ENCODE peak calls at places on chromosomes 5 and 9, in five cellular contexts. S, O, X, D and K are unnamed samples.

GRCh38 chr5:54083245-54083644 is 227.1 kb downstream of the ARL15 start:
- DNase-seq in S (no peak), O (no peak), X (no peak), D (no peak), K (no peak)

GRCh38 chr9:110033869-110034268 is 174.1 kb downstream of the C9orf152 start:
- DNase-seq in S (no peak), O (peak; percentile 48), X (no peak), D (no peak), K (no peak)

GRCh38 chr5:119470851-119471451 is 18.7 kb downstream of the HSD17B4 start:
- DNase-seq in S (no peak), O (peak; percentile 56), X (no peak), D (peak; percentile 20), K (no peak)

GRCh38 chr5:21212026-21212425 is 1224.0 kb upstream of the CDH18 start:
- DNase-seq in S (no peak), O (no peak), X (no peak), D (no peak), K (no peak)

GRCh38 chr5:66744040-66744439 is 147.8 kb downstream of the MAST4 start:
- DNase-seq in S (no peak), O (no peak), X (no peak), D (no peak), K (no peak)

GRCh38 chr9:129550199-129550839 is 70.6 kb downstream of the C9orf50 start:
- DNase-seq in S (peak; percentile 69), O (peak; percentile 75), X (peak; percentile 84), D (no peak), K (peak; percentile 86)

GRCh38 chr5:166354277-166354676 is 1937.2 kb upstream of the WWC1 start:
- DNase-seq in S (no peak), O (no peak), X (no peak), D (no peak), K (no peak)

GRCh38 chr5:62322484-62322883 is 16.5 kb downstream of the KIF2A start:
- DNase-seq in S (no peak), O (no peak), X (no peak), D (no peak), K (no peak)

GRCh38 chr5:80466669-80467485 is 21.0 kb upstream of the FAM151B start:
- DNase-seq in S (no peak), O (no peak), X (no peak), D (no peak), K (no peak)

GRCh38 chr5:151632524-151632923 is 41.4 kb upstream of the FAT2 start:
- DNase-seq in S (no peak), O (no peak), X (no peak), D (no peak), K (no peak)

GRCh38 chr5:543755-544674 is 19.8 kb upstream of the SLC9A3 start:
- DNase-seq in S (peak; percentile 60), O (no peak), X (peak; percentile 42), D (no peak), K (no peak)

GRCh38 chr5:1315018-1315708 is 20.3 kb upstream of the TERT start:
- DNase-seq in S (no peak), O (no peak), X (no peak), D (peak; percentile 6), K (no peak)

GRCh38 chr5:83394190-83394589 is 77.4 kb upstream of the VCAN start:
- DNase-seq in S (no peak), O (no peak), X (no peak), D (no peak), K (no peak)

GRCh38 chr5:78483809-78484521 is 123.5 kb downstream of the SCAMP1 start:
- DNase-seq in S (no peak), O (no peak), X (no peak), D (no peak), K (no peak)

GRCh38 chr5:91206734-91207133 is 176.4 kb downstream of the ARRDC3 start:
- DNase-seq in S (no peak), O (no peak), X (no peak), D (no peak), K (no peak)

GRCh38 chr9:126589349-126589748 is 24.4 kb upstream of the LMX1B start:
- DNase-seq in S (no peak), O (no peak), X (no peak), D (no peak), K (no peak)

GRCh38 chr9:136140966-136141365 is 22.3 kb upstream of the TMEM250 start:
- DNase-seq in S (no peak), O (no peak), X (no peak), D (no peak), K (no peak)

GRCh38 chr5:65446682-65447081 is 35.0 kb downstream of the ADAMTS6 start:
- DNase-seq in S (no peak), O (no peak), X (no peak), D (no peak), K (no peak)

GRCh38 chr9:70403618-70404025 is 10.8 kb downstream of the KLF9 start:
- DNase-seq in S (no peak), O (no peak), X (no peak), D (no peak), K (no peak)

GRCh38 chr9:121252104-121252851 is 15.7 kb upstream of the GSN start:
- DNase-seq in S (no peak), O (no peak), X (no peak), D (no peak), K (no peak)

GRCh38 chr5:174109861-174110260 is 64.4 kb downstream of the NSG2 start:
- DNase-seq in S (no peak), O (no peak), X (no peak), D (no peak), K (peak; percentile 34)

GRCh38 chr5:109388407-109388806 is 21.4 kb downstream of the PJA2 start:
- DNase-seq in S (no peak), O (no peak), X (no peak), D (no peak), K (no peak)

GRCh38 chr5:133247145-133247709 is 195.4 kb downstream of the HSPA4 start:
- DNase-seq in S (no peak), O (no peak), X (no peak), D (no peak), K (no peak)

DNA sequence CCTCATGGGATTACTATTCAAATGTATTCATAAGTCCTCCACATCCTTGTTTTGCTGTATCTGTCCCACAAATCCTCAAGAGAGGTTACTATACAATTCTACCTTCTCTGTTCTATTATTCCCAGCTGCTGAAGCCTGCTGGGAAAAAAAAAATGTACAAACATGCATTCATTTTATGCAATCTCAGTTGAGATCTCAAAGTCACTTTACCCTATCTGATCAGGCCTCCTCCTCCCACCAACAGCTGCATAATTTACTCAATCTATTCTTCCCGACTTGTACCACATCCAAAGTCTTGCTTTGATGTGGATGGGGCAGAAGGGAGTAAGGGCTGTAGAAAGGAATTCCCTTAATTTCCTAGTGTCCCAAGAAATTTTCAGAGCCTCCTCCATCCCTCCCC is 28.6 kb downstream of the PSIP1 start:
- DNase-seq in S (no peak), O (no peak), X (no peak), D (no peak), K (no peak)
- H3K27ac ChIP-seq in S (no peak overlapping the region), O (peak overlapping the region; percentile 47), X (no peak overlapping the region), D (no peak overlapping the region), K (no peak overlapping the region)

DNA sequence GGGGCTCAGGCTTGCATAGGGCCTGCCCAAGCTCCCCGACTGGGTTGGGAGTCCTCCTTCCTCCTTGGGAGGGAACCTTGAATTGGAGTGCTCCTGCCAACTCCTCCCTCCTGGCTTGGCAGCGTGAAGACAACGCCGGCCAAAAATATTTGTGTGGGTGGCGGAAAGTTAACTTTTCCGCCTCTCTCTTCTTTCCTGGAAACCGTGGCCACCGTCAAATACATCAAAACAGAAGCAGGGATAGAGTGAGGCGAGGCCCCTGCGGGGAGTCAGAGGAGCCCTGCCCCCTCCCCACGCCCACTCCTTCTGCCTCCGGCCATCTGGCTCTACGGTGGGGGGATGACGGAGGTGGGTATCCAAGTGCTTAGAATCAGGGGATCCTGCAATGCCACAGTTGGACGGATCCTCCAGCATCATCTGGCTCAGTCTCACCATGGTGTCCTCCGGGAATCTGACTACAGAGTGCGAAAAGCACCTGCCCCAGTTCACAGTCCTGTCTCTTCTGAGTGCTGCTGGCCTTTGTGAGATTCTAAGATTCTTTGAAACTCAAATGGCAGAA is 25.2 kb upstream of the SYNPO start:
- DNase-seq in S (peak; percentile 66), O (no peak), X (no peak), D (peak; percentile 57), K (no peak)
- H3K27ac ChIP-seq in S (peak overlapping the region; percentile 92), O (no peak overlapping the region), X (no peak overlapping the region), D (no peak overlapping the region), K (peak overlapping the region; percentile 6)

GRCh38 chr5:57446966-57447365 is 35.6 kb downstream of the ACTBL2 start:
- DNase-seq in S (no peak), O (no peak), X (no peak), D (no peak), K (no peak)

GRCh38 chr5:57447656-57448055 is 35.0 kb downstream of the ACTBL2 start:
- DNase-seq in S (no peak), O (no peak), X (no peak), D (no peak), K (no peak)

GRCh38 chr5:57448287-57448686 is 34.3 kb downstream of the ACTBL2 start:
- DNase-seq in S (no peak), O (no peak), X (no peak), D (no peak), K (no peak)

GRCh38 chr5:57450991-57451876 is 31.4 kb downstream of the ACTBL2 start:
- DNase-seq in S (no peak), O (no peak), X (no peak), D (no peak), K (no peak)

GRCh38 chr5:57448751-57449150 is 33.9 kb downstream of the ACTBL2 start:
- DNase-seq in S (no peak), O (no peak), X (no peak), D (no peak), K (no peak)
- H3K27ac ChIP-seq in S (no peak overlapping the region), O (no peak overlapping the region), X (no peak overlapping the region), D (no peak overlapping the region), K (no peak overlapping the region)

GRCh38 chr9:128104171-128104618 is 23.3 kb downstream of the PTGES2 start:
- DNase-seq in S (no peak), O (no peak), X (no peak), D (no peak), K (no peak)
- H3K27ac ChIP-seq in S (no peak overlapping the region), O (peak overlapping the region; percentile 55), X (no peak overlapping the region), D (no peak overlapping the region), K (peak overlapping the region; percentile 9)

DNA sequence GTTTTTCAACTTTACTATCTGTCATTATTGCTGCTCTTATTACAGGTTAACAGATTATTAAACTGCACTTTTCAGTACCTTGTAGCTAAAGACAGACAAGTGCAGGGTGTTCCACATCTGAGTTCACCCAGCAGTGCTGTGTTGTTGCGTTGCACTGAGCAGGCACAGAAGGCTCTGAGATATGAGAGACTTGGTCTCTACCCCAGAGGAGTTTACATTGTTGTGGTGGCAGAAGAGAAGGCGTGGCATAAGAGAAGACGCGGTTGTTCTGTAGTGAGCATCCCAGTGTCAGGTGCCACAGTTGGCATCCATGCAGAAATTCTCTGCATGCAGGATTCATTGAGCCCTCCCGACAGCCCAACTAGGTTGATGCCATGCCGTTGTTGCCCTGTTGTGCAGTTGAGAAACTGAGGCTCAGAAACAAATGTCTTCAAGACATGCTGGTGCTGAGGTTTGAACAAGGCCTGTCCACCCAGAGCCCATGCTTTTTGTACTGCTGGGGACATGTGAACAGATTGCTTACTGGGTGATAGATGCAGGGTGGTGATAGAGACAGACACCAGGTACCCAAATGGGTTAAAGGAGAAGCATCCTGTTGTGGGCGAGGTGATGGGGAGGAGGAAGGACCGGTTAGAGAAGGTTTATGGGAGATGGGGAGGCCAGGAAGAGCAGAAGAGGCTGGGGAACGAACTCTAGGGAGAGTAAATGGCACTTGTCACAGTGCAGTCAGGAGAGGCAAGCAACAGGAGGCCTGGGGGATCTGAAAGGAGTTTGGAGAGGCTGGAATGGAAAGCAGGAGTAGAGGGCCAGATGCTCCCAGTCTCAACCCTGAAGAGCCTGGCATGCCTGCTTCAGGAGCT is 8.2 kb downstream of the ABL1 start:
- DNase-seq in S (no peak), O (no peak), X (no peak), D (no peak), K (no peak)
- H3K27ac ChIP-seq in S (no peak overlapping the region), O (no peak overlapping the region), X (peak overlapping the region; percentile 75), D (no peak overlapping the region), K (peak overlapping the region; percentile 31)

GRCh38 chr5:25991639-25992038 is 1046.7 kb downstream of the CDH9 start:
- DNase-seq in S (no peak), O (no peak), X (no peak), D (no peak), K (no peak)
- H3K27ac ChIP-seq in S (no peak overlapping the region), O (no peak overlapping the region), X (no peak overlapping the region), D (no peak overlapping the region), K (no peak overlapping the region)